ENCODE peak calls at places on chromosomes 11 and 22, in six cellular contexts. One of them, this sample, is unnamed. For H3K4me1, the result is how much of the 10 kb centered on the place peaks cover.

GRCh38 chr11:133787379-133788103 is 57.8 kb downstream of the SPATA19 start:
- DNase-seq in GM23338: peak
- DNase-seq in PC-3: no peak
- DNase-seq in neural progenitor cell: peak
- DNase-seq in SK-N-SH: no peak
- DNase-seq in hepatocyte: peak
- DNase-seq in this sample: no peak

GRCh38 chr11:30346068-30346688 is 23.3 kb downstream of the ARL14EP start:
- DNase-seq in SK-N-SH: peak
- DNase-seq in hepatocyte: peak
- DNase-seq in neural progenitor cell: peak
- DNase-seq in GM23338: peak
- DNase-seq in PC-3: peak
- DNase-seq in this sample: peak

GRCh38 chr11:130418756-130419155 is 9.7 kb downstream of the ADAMTS8 start:
- DNase-seq in neural progenitor cell: no peak
- DNase-seq in GM23338: no peak
- DNase-seq in hepatocyte: no peak
- DNase-seq in PC-3: no peak
- DNase-seq in SK-N-SH: no peak
- DNase-seq in this sample: no peak

GRCh38 chr22:24157783-24158170 is 23.5 kb upstream of the SUSD2 start:
- DNase-seq in hepatocyte: no peak
- DNase-seq in GM23338: no peak
- DNase-seq in neural progenitor cell: no peak
- DNase-seq in PC-3: no peak
- DNase-seq in SK-N-SH: no peak
- DNase-seq in this sample: no peak

GRCh38 chr11:95910638-95911368 is 13.1 kb downstream of the MTMR2 start:
- DNase-seq in GM23338: no peak
- DNase-seq in neural progenitor cell: no peak
- DNase-seq in PC-3: no peak
- DNase-seq in hepatocyte: no peak
- DNase-seq in SK-N-SH: no peak
- DNase-seq in this sample: no peak

GRCh38 chr11:1299621-1300020 is 9.8 kb downstream of the TOLLIP start:
- DNase-seq in SK-N-SH: no peak
- DNase-seq in neural progenitor cell: no peak
- DNase-seq in hepatocyte: no peak
- DNase-seq in GM23338: peak
- DNase-seq in PC-3: no peak
- DNase-seq in this sample: no peak

GRCh38 chr11:107858217-107859070 is at the start of gene SLC35F2:
- DNase-seq in neural progenitor cell: peak
- DNase-seq in hepatocyte: peak
- DNase-seq in PC-3: peak
- DNase-seq in SK-N-SH: peak
- DNase-seq in GM23338: peak
- DNase-seq in this sample: peak

GRCh38 chr22:39283312-39284141 is 35.9 kb downstream of the RPL3 start:
- DNase-seq in hepatocyte: peak
- DNase-seq in SK-N-SH: peak
- DNase-seq in neural progenitor cell: no peak
- DNase-seq in GM23338: no peak
- DNase-seq in PC-3: no peak
- DNase-seq in this sample: no peak

GRCh38 chr11:103618532-103618931 is 417.9 kb upstream of the DDI1 start:
- DNase-seq in neural progenitor cell: no peak
- DNase-seq in SK-N-SH: peak
- DNase-seq in hepatocyte: no peak
- DNase-seq in GM23338: no peak
- DNase-seq in PC-3: no peak
- DNase-seq in this sample: no peak

GRCh38 chr11:12013771-12014170 is 5.3 kb upstream of the DKK3 start:
- DNase-seq in hepatocyte: no peak
- DNase-seq in PC-3: peak
- DNase-seq in SK-N-SH: no peak
- DNase-seq in neural progenitor cell: no peak
- DNase-seq in GM23338: no peak
- DNase-seq in this sample: no peak

GRCh38 chr22:33898121-33898520 is 22.2 kb downstream of the LARGE1 start:
- DNase-seq in hepatocyte: no peak
- DNase-seq in neural progenitor cell: no peak
- DNase-seq in PC-3: no peak
- DNase-seq in GM23338: peak
- DNase-seq in SK-N-SH: no peak
- DNase-seq in this sample: no peak

GRCh38 chr11:46659908-46660307 is 40.5 kb downstream of the ARHGAP1 start:
- DNase-seq in SK-N-SH: no peak
- DNase-seq in PC-3: no peak
- DNase-seq in GM23338: no peak
- DNase-seq in neural progenitor cell: no peak
- DNase-seq in hepatocyte: no peak
- DNase-seq in this sample: no peak

GRCh38 chr22:27386186-27386585 is 415.4 kb downstream of the MN1 start:
- DNase-seq in SK-N-SH: no peak
- DNase-seq in GM23338: no peak
- DNase-seq in PC-3: no peak
- DNase-seq in neural progenitor cell: no peak
- DNase-seq in hepatocyte: peak
- DNase-seq in this sample: no peak

GRCh38 chr22:24428751-24429410 is 1.5 kb downstream of the ADORA2A start:
- DNase-seq in hepatocyte: no peak
- DNase-seq in PC-3: no peak
- DNase-seq in GM23338: no peak
- DNase-seq in neural progenitor cell: no peak
- DNase-seq in SK-N-SH: peak
- DNase-seq in this sample: peak

GRCh38 chr11:19345519-19345847 is 104.7 kb upstream of the E2F8 start:
- DNase-seq in SK-N-SH: peak
- DNase-seq in PC-3: no peak
- DNase-seq in GM23338: peak
- DNase-seq in neural progenitor cell: peak
- DNase-seq in hepatocyte: no peak
- DNase-seq in this sample: no peak

GRCh38 chr11:47514825-47515647 is 37.9 kb downstream of the CELF1 start:
- DNase-seq in SK-N-SH: no peak
- DNase-seq in neural progenitor cell: no peak
- DNase-seq in PC-3: peak
- DNase-seq in GM23338: peak
- DNase-seq in hepatocyte: peak
- DNase-seq in this sample: no peak

GRCh38 chr11:34363363-34364084 is 5.7 kb upstream of the ABTB2 start:
- DNase-seq in neural progenitor cell: no peak
- DNase-seq in hepatocyte: no peak
- DNase-seq in SK-N-SH: no peak
- DNase-seq in PC-3: no peak
- DNase-seq in GM23338: no peak
- DNase-seq in this sample: no peak

GRCh38 chr22:47401976-47402770 is 639.7 kb downstream of the TBC1D22A start:
- DNase-seq in neural progenitor cell: no peak
- DNase-seq in SK-N-SH: no peak
- DNase-seq in PC-3: no peak
- DNase-seq in hepatocyte: no peak
- DNase-seq in GM23338: no peak
- DNase-seq in this sample: no peak

GRCh38 chr22:50326959-50327710 is at the start of gene DENND6B:
- DNase-seq in hepatocyte: peak
- DNase-seq in SK-N-SH: peak
- DNase-seq in PC-3: peak
- DNase-seq in neural progenitor cell: peak
- DNase-seq in GM23338: peak
- DNase-seq in this sample: peak

GRCh38 chr11:76216536-76217326 is 10.4 kb upstream of the WNT11 start:
- DNase-seq in PC-3: no peak
- DNase-seq in neural progenitor cell: peak
- DNase-seq in SK-N-SH: no peak
- DNase-seq in hepatocyte: no peak
- DNase-seq in GM23338: no peak
- DNase-seq in this sample: no peak

GRCh38 chr22:43308451-43309235 is 34.5 kb downstream of the SCUBE1 start:
- DNase-seq in GM23338: peak
- DNase-seq in hepatocyte: no peak
- DNase-seq in PC-3: no peak
- DNase-seq in neural progenitor cell: peak
- DNase-seq in SK-N-SH: no peak
- DNase-seq in this sample: no peak

GRCh38 chr11:116510166-116510565 is 262.6 kb downstream of the BUD13 start:
- DNase-seq in GM23338: no peak
- DNase-seq in hepatocyte: no peak
- DNase-seq in neural progenitor cell: no peak
- DNase-seq in SK-N-SH: no peak
- DNase-seq in PC-3: no peak
- DNase-seq in this sample: no peak

GRCh38 chr11:119721129-119722120 is 7.6 kb downstream of the NECTIN1 start:
- DNase-seq in SK-N-SH: peak
- DNase-seq in hepatocyte: no peak
- DNase-seq in GM23338: peak
- DNase-seq in PC-3: peak
- DNase-seq in neural progenitor cell: peak
- DNase-seq in this sample: no peak

GRCh38 chr11:109229682-109230081 is 192.3 kb upstream of the C11orf87 start:
- DNase-seq in hepatocyte: no peak
- DNase-seq in GM23338: no peak
- DNase-seq in SK-N-SH: no peak
- DNase-seq in PC-3: no peak
- DNase-seq in neural progenitor cell: no peak
- DNase-seq in this sample: no peak

DNA sequence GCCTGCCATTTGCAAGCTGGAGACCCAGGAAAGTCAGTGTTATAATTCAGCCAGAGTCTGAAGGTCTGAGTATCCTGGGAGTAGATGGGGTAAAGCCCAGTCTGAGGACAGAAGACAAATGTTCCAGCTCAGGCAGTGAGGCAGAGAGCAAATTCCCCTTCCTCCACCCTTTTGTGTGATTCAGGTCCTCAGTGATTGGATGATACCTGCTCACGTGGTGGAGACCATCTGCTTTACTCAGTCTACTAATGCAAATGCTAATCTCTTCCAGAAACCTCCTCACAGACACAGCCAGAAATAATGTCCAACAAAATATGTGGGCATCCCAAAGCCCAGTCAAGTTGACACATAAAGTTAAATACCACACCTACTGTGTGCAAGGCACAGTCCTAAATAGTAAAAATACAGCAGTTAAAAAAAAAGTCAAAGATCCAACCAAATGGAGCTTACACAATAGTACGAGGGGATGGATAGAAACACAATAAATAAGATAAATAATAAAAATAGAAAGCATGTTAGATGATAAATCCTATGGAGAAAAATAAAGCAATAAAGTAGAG is 13.2 kb upstream of the APOL6 start:
- DNase-seq in PC-3: no peak
- DNase-seq in SK-N-SH: no peak
- DNase-seq in hepatocyte: no peak
- DNase-seq in GM23338: no peak
- DNase-seq in neural progenitor cell: no peak
- DNase-seq in this sample: peak
- TF ChIP-seq EZH2phosphoT487 in PC-3: no peak
- TF ChIP-seq EZH2phosphoT487 in SK-N-SH: no peak
- TF ChIP-seq EZH2phosphoT487 in hepatocyte: no peak
- TF ChIP-seq EZH2phosphoT487 in GM23338: no peak
- TF ChIP-seq EZH2phosphoT487 in neural progenitor cell: no peak
- TF ChIP-seq EZH2phosphoT487 in this sample: no peak

GRCh38 chr11:35524780-35525179 is 636 bp downstream of the PAMR1 start:
- DNase-seq in hepatocyte: no peak
- DNase-seq in neural progenitor cell: no peak
- DNase-seq in SK-N-SH: no peak
- DNase-seq in PC-3: peak
- DNase-seq in GM23338: no peak
- DNase-seq in this sample: no peak
- H3K4me1 ChIP-seq in hepatocyte: under half
- H3K4me1 ChIP-seq in neural progenitor cell: under half
- H3K4me1 ChIP-seq in SK-N-SH: under half
- H3K4me1 ChIP-seq in PC-3: under half
- H3K4me1 ChIP-seq in GM23338: under half
- H3K4me1 ChIP-seq in this sample: under half

GRCh38 chr11:125192717-125193116 is 28.2 kb downstream of the PKNOX2 start:
- DNase-seq in GM23338: no peak
- DNase-seq in neural progenitor cell: no peak
- DNase-seq in PC-3: no peak
- DNase-seq in SK-N-SH: no peak
- DNase-seq in hepatocyte: no peak
- DNase-seq in this sample: no peak

GRCh38 chr11:125193158-125193557 is 28.6 kb downstream of the PKNOX2 start:
- DNase-seq in GM23338: no peak
- DNase-seq in hepatocyte: no peak
- DNase-seq in PC-3: no peak
- DNase-seq in neural progenitor cell: no peak
- DNase-seq in SK-N-SH: no peak
- DNase-seq in this sample: no peak

GRCh38 chr11:125188021-125188420 is 23.5 kb downstream of the PKNOX2 start:
- DNase-seq in hepatocyte: no peak
- DNase-seq in PC-3: no peak
- DNase-seq in neural progenitor cell: no peak
- DNase-seq in GM23338: no peak
- DNase-seq in SK-N-SH: no peak
- DNase-seq in this sample: no peak

GRCh38 chr11:125190549-125190948 is 26.0 kb downstream of the PKNOX2 start:
- DNase-seq in SK-N-SH: no peak
- DNase-seq in hepatocyte: no peak
- DNase-seq in neural progenitor cell: peak
- DNase-seq in GM23338: no peak
- DNase-seq in PC-3: no peak
- DNase-seq in this sample: no peak

GRCh38 chr11:125192194-125192593 is 27.6 kb downstream of the PKNOX2 start:
- DNase-seq in SK-N-SH: peak
- DNase-seq in PC-3: no peak
- DNase-seq in neural progenitor cell: peak
- DNase-seq in GM23338: no peak
- DNase-seq in hepatocyte: no peak
- DNase-seq in this sample: no peak
- TF ChIP-seq EZH2phosphoT487 in SK-N-SH: no peak
- TF ChIP-seq EZH2phosphoT487 in PC-3: no peak
- TF ChIP-seq EZH2phosphoT487 in neural progenitor cell: no peak
- TF ChIP-seq EZH2phosphoT487 in GM23338: no peak
- TF ChIP-seq EZH2phosphoT487 in hepatocyte: no peak
- TF ChIP-seq EZH2phosphoT487 in this sample: no peak

GRCh38 chr11:44575962-44576361 is 10.5 kb downstream of the CD82 start:
- DNase-seq in hepatocyte: no peak
- DNase-seq in neural progenitor cell: no peak
- DNase-seq in PC-3: no peak
- DNase-seq in SK-N-SH: no peak
- DNase-seq in GM23338: no peak
- DNase-seq in this sample: no peak
- H3K4me1 ChIP-seq in hepatocyte: under half
- H3K4me1 ChIP-seq in neural progenitor cell: under half
- H3K4me1 ChIP-seq in PC-3: under half
- H3K4me1 ChIP-seq in SK-N-SH: under half
- H3K4me1 ChIP-seq in GM23338: under half
- H3K4me1 ChIP-seq in this sample: under half

This sample was measured in OCI-LY7.